ENCODE peak calls at places on chromosomes 6 and 20, in ten cellular contexts. W is tibial nerve, T is fibroblast of mammary gland, O is brain microvascular endothelial cell, B is IMR-90, V is GM12865, U is right atrium auricular region, Y is A549, F is psoas muscle, N is heart right ventricle. P is an unnamed sample.

GRCh38 chr6:113149511-113149910 is 707.6 kb upstream of the MARCKS start:
- DNase-seq in W (no peak), T (peak), O (no peak), B (no peak), V (no peak), U (no peak), Y (no peak), F (no peak), N (no peak), P (no peak)

GRCh38 chr6:91659881-91660280 is 1073.0 kb upstream of the MAP3K7 start:
- DNase-seq in W (no peak), T (no peak), O (no peak), B (no peak), V (no peak), U (no peak), Y (no peak), F (no peak), N (no peak), P (no peak)

GRCh38 chr6:127120787-127121636 is 2.5 kb downstream of the RSPO3 start:
- DNase-seq in W (peak), T (peak), O (peak), B (peak), V (peak), U (peak), Y (peak), F (peak), N (peak), P (peak)

GRCh38 chr20:38863024-38863851 is 57.7 kb downstream of the PPP1R16B start:
- DNase-seq in W (no peak), T (no peak), O (no peak), B (no peak), V (peak), U (no peak), Y (no peak), F (no peak), N (no peak), P (no peak)

GRCh38 chr20:399182-399707 is 8.9 kb upstream of the RBCK1 start:
- DNase-seq in W (no peak), T (no peak), O (no peak), B (no peak), V (no peak), U (no peak), Y (no peak), F (no peak), N (no peak), P (no peak)

GRCh38 chr20:45095753-45096371 is 5.1 kb downstream of the KCNS1 start:
- DNase-seq in W (peak), T (peak), O (peak), B (peak), V (peak), U (no peak), Y (peak), F (no peak), N (no peak), P (no peak)

GRCh38 chr20:38218566-38218885 is 42.0 kb downstream of the KIAA1755 start:
- DNase-seq in W (no peak), T (no peak), O (no peak), B (no peak), V (no peak), U (no peak), Y (no peak), F (no peak), N (no peak), P (no peak)

GRCh38 chr20:34111057-34111711 is 859 bp downstream of the EIF2S2 start:
- DNase-seq in W (peak), T (peak), O (peak), B (peak), V (no peak), U (no peak), Y (no peak), F (peak), N (no peak), P (no peak)

GRCh38 chr6:44002071-44002590 is 125.1 kb downstream of the MRPL14 start:
- DNase-seq in W (no peak), T (no peak), O (peak), B (no peak), V (no peak), U (no peak), Y (no peak), F (no peak), N (no peak), P (peak)

GRCh38 chr6:144415835-144416237 is 130.7 kb downstream of the UTRN start:
- DNase-seq in W (no peak), T (peak), O (peak), B (peak), V (no peak), U (no peak), Y (no peak), F (no peak), N (no peak), P (no peak)

GRCh38 chr6:39873439-39873838 is 60.8 kb downstream of the MOCS1 start:
- DNase-seq in W (no peak), T (no peak), O (no peak), B (no peak), V (no peak), U (no peak), Y (no peak), F (no peak), N (no peak), P (no peak)

GRCh38 chr20:19964289-19965263 is 52.6 kb upstream of the NAA20 start:
- DNase-seq in W (peak), T (peak), O (peak), B (peak), V (no peak), U (peak), Y (peak), F (peak), N (no peak), P (no peak)

GRCh38 chr6:150659046-150659763 is 59.5 kb downstream of the PLEKHG1 start:
- DNase-seq in W (no peak), T (no peak), O (no peak), B (no peak), V (no peak), U (no peak), Y (no peak), F (no peak), N (no peak), P (no peak)

GRCh38 chr6:82408952-82409421 is 45.4 kb downstream of the TPBG start:
- DNase-seq in W (no peak), T (peak), O (peak), B (peak), V (peak), U (no peak), Y (peak), F (no peak), N (no peak), P (no peak)

GRCh38 chr20:62602550-62602949 is 39.8 kb upstream of the SLCO4A1 start:
- DNase-seq in W (no peak), T (no peak), O (no peak), B (no peak), V (no peak), U (no peak), Y (no peak), F (peak), N (no peak), P (no peak)

GRCh38 chr20:58892932-58893224 is 40.4 kb downstream of the GNAS start:
- DNase-seq in W (no peak), T (no peak), O (no peak), B (no peak), V (no peak), U (no peak), Y (peak), F (no peak), N (no peak), P (no peak)

GRCh38 chr6:139430897-139431601 is 56.6 kb upstream of the CITED2 start:
- DNase-seq in W (no peak), T (peak), O (no peak), B (no peak), V (no peak), U (no peak), Y (no peak), F (no peak), N (no peak), P (no peak)

GRCh38 chr6:3227363-3228045 is at the start of gene TUBB2B:
- DNase-seq in W (no peak), T (no peak), O (no peak), B (peak), V (peak), U (no peak), Y (no peak), F (peak), N (peak), P (no peak)

GRCh38 chr6:123965894-123966293 is 162.2 kb downstream of the NKAIN2 start:
- DNase-seq in W (no peak), T (no peak), O (no peak), B (peak), V (no peak), U (no peak), Y (no peak), F (no peak), N (no peak), P (no peak)

GRCh38 chr20:4064118-4064962 is 49.0 kb upstream of the RNF24 start:
- DNase-seq in W (peak), T (peak), O (peak), B (peak), V (no peak), U (peak), Y (peak), F (peak), N (peak), P (no peak)

GRCh38 chr20:42987376-42988114 is 202.2 kb downstream of the PTPRT start:
- DNase-seq in W (no peak), T (no peak), O (no peak), B (no peak), V (no peak), U (no peak), Y (no peak), F (no peak), N (no peak), P (no peak)

GRCh38 chr20:37590938-37591490 is 63.3 kb upstream of the BLCAP start:
- DNase-seq in W (no peak), T (no peak), O (no peak), B (no peak), V (no peak), U (no peak), Y (no peak), F (no peak), N (no peak), P (no peak)

GRCh38 chr6:69918766-69919165 is 52.4 kb downstream of the COL19A1 start:
- DNase-seq in W (no peak), T (no peak), O (no peak), B (peak), V (no peak), U (no peak), Y (no peak), F (no peak), N (no peak), P (no peak)

GRCh38 chr6:25971187-25971811 is 8.7 kb downstream of the TRIM38 start:
- DNase-seq in W (no peak), T (peak), O (peak), B (peak), V (no peak), U (peak), Y (peak), F (peak), N (no peak), P (peak)

GRCh38 chr6:63058601-63059000 is 152.7 kb upstream of the FKBP1C start:
- DNase-seq in W (no peak), T (no peak), O (no peak), B (no peak), V (no peak), U (no peak), Y (no peak), F (no peak), N (no peak), P (no peak)

GRCh38 chr6:85552652-85553051 is 41.0 kb downstream of the SNX14 start:
- DNase-seq in W (no peak), T (no peak), O (no peak), B (no peak), V (no peak), U (no peak), Y (no peak), F (no peak), N (no peak), P (peak)

GRCh38 chr6:89311853-89312531 is 3.1 kb downstream of the GABRR2 start:
- DNase-seq in W (peak), T (peak), O (peak), B (peak), V (no peak), U (peak), Y (no peak), F (peak), N (peak), P (peak)

GRCh38 chr6:166415306-166415705 is 32.6 kb upstream of the MPC1 start:
- DNase-seq in W (no peak), T (no peak), O (no peak), B (no peak), V (no peak), U (no peak), Y (no peak), F (no peak), N (no peak), P (no peak)

GRCh38 chr6:109381007-109381746 is 1.1 kb downstream of the CD164 start:
- DNase-seq in W (no peak), T (peak), O (no peak), B (peak), V (no peak), U (no peak), Y (no peak), F (no peak), N (no peak), P (no peak)

GRCh38 chr6:151254451-151255081 is 14.8 kb downstream of the AKAP12 start:
- DNase-seq in W (no peak), T (no peak), O (peak), B (peak), V (no peak), U (no peak), Y (no peak), F (no peak), N (no peak), P (peak)

GRCh38 chr6:21476054-21476552 is 117.4 kb upstream of the SOX4 start:
- DNase-seq in W (no peak), T (no peak), O (no peak), B (no peak), V (no peak), U (no peak), Y (no peak), F (no peak), N (no peak), P (no peak)

GRCh38 chr20:17860306-17861197 is 108.0 kb downstream of the SNX5 start:
- DNase-seq in W (no peak), T (no peak), O (no peak), B (no peak), V (no peak), U (no peak), Y (no peak), F (no peak), N (no peak), P (no peak)

GRCh38 chr6:17418281-17419188 is 25.1 kb downstream of the CAP2 start:
- DNase-seq in W (peak), T (peak), O (peak), B (peak), V (no peak), U (no peak), Y (no peak), F (no peak), N (no peak), P (no peak)

GRCh38 chr20:58538752-58539151 is 23.6 kb upstream of the APCDD1L start:
- DNase-seq in W (no peak), T (peak), O (peak), B (peak), V (no peak), U (no peak), Y (no peak), F (no peak), N (no peak), P (no peak)

GRCh38 chr20:8299921-8300320 is 167.9 kb downstream of the PLCB1 start:
- DNase-seq in W (no peak), T (peak), O (peak), B (peak), V (no peak), U (no peak), Y (no peak), F (no peak), N (no peak), P (no peak)

GRCh38 chr6:154258064-154258757 is 98.4 kb downstream of the IPCEF1 start:
- DNase-seq in W (no peak), T (no peak), O (no peak), B (no peak), V (peak), U (no peak), Y (no peak), F (no peak), N (no peak), P (no peak)

GRCh38 chr6:33248643-33248931 is 23.1 kb downstream of the VPS52 start:
- DNase-seq in W (no peak), T (peak), O (no peak), B (no peak), V (no peak), U (no peak), Y (no peak), F (no peak), N (no peak), P (peak)

GRCh38 chr6:33249732-33250625 is 21.7 kb downstream of the VPS52 start:
- DNase-seq in W (no peak), T (peak), O (peak), B (peak), V (no peak), U (no peak), Y (no peak), F (no peak), N (peak), P (peak)

GRCh38 chr6:33250731-33251130 is 20.9 kb downstream of the VPS52 start:
- DNase-seq in W (no peak), T (no peak), O (no peak), B (no peak), V (no peak), U (no peak), Y (no peak), F (no peak), N (no peak), P (no peak)

GRCh38 chr6:33247977-33248642 is 23.6 kb downstream of the VPS52 start:
- DNase-seq in W (peak), T (peak), O (peak), B (peak), V (peak), U (peak), Y (peak), F (peak), N (peak), P (peak)

GRCh38 chr6:33248932-33249731 is 22.5 kb downstream of the VPS52 start:
- DNase-seq in W (peak), T (peak), O (peak), B (peak), V (peak), U (peak), Y (peak), F (peak), N (peak), P (peak)
- TF ChIP-seq CTCF in W (peak), T (no peak), O (no peak), B (peak), V (no peak), U (peak), Y (no peak), F (no peak), N (peak), P (peak)

GRCh38 chr6:36683656-36684446 is 5.3 kb downstream of the CDKN1A start:
- DNase-seq in W (no peak), T (no peak), O (no peak), B (no peak), V (peak), U (no peak), Y (no peak), F (no peak), N (no peak), P (no peak)
- H3K4me3 ChIP-seq in W (no peak), T (no peak), O (no peak), B (no peak), V (no peak), U (no peak), Y (no peak), F (no peak), N (no peak), P (no peak)

GRCh38 chr6:132804251-132804650 is 5.8 kb upstream of the SLC18B1 start:
- DNase-seq in W (no peak), T (no peak), O (no peak), B (no peak), V (no peak), U (no peak), Y (no peak), F (no peak), N (no peak), P (no peak)

GRCh38 chr6:132811276-132811675 is 3.1 kb upstream of the RPS12 start:
- DNase-seq in W (no peak), T (peak), O (no peak), B (peak), V (no peak), U (no peak), Y (no peak), F (no peak), N (no peak), P (peak)

GRCh38 chr6:132805548-132805947 is 7.1 kb upstream of the SLC18B1 start:
- DNase-seq in W (no peak), T (no peak), O (no peak), B (no peak), V (no peak), U (no peak), Y (no peak), F (no peak), N (no peak), P (no peak)
- TF ChIP-seq CTCF in W (no peak), T (no peak), O (no peak), B (no peak), V (no peak), U (no peak), Y (no peak), F (no peak), N (no peak), P (no peak)

GRCh38 chr6:31576897-31577341 is 1.6 kb downstream of the TNF start:
- DNase-seq in W (no peak), T (no peak), O (no peak), B (no peak), V (peak), U (no peak), Y (no peak), F (no peak), N (no peak), P (no peak)
- H3K4me3 ChIP-seq in W (no peak), T (no peak), O (no peak), B (no peak), V (peak), U (no peak), Y (no peak), F (peak), N (peak), P (no peak)

GRCh38 chr6:51511081-51511480 is 576.3 kb downstream of the PKHD1 start:
- DNase-seq in W (no peak), T (no peak), O (no peak), B (no peak), V (no peak), U (no peak), Y (no peak), F (no peak), N (no peak), P (peak)

GRCh38 chr6:51509597-51509996 is 577.8 kb downstream of the PKHD1 start:
- DNase-seq in W (no peak), T (no peak), O (no peak), B (no peak), V (no peak), U (no peak), Y (no peak), F (no peak), N (no peak), P (no peak)

GRCh38 chr6:51513891-51514290 is 573.5 kb downstream of the PKHD1 start:
- DNase-seq in W (no peak), T (no peak), O (no peak), B (no peak), V (no peak), U (no peak), Y (no peak), F (no peak), N (no peak), P (no peak)

GRCh38 chr6:51514396-51515051 is 572.9 kb downstream of the PKHD1 start:
- DNase-seq in W (no peak), T (peak), O (no peak), B (no peak), V (no peak), U (no peak), Y (no peak), F (no peak), N (no peak), P (peak)

GRCh38 chr6:51515052-51515402 is 572.4 kb downstream of the PKHD1 start:
- DNase-seq in W (no peak), T (no peak), O (no peak), B (no peak), V (no peak), U (no peak), Y (no peak), F (no peak), N (no peak), P (no peak)
- TF ChIP-seq CTCF in W (no peak), T (no peak), O (peak), B (no peak), V (peak), U (no peak), Y (no peak), F (no peak), N (no peak), P (peak)

DNA sequence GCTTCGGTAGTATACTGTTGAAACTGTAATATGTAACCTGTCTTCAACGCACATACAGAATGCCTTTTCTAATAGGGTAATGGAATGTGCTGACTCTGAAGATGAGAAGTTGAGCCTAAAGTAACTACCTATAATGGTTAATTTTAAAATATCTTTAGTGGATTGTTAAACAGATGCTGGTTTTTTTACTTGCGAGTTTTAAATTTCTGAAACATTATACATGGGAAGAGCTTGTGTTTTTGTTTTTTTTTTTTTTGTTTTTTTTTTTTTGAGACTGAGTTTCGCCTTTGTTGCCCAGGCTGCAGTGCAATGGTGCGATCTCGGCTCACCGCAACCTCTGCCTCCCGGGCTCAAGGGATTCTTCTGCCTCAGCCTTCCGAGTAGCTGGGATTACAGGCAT is 166.9 kb downstream of the JARID2 start:
- DNase-seq in W (no peak), T (no peak), O (no peak), B (no peak), V (no peak), U (no peak), Y (no peak), F (no peak), N (no peak), P (no peak)
- H3K4me3 ChIP-seq in W (no peak), T (no peak), O (no peak), B (no peak), V (no peak), U (no peak), Y (no peak), F (no peak), N (no peak), P (no peak)